ENCODE peak calls at places on chromosomes 2 and 18, in ten cellular contexts. A, R, G, J, N, S, U, D, X and I are unnamed samples.

GRCh38 chr2:5368263-5368662 is 323.9 kb upstream of the SOX11 start:
- DNase-seq in A (no peak), R (no peak), G (no peak), J (no peak), N (no peak), S (no peak), U (no peak), D (no peak), X (no peak), I (no peak)

GRCh38 chr2:95674186-95674585 is 82.4 kb downstream of the TRIM43 start:
- DNase-seq in A (no peak), R (no peak), G (no peak), J (no peak), N (no peak), S (no peak), U (no peak), D (no peak), X (no peak), I (no peak)

GRCh38 chr2:134153481-134153880 is 100.4 kb upstream of the MGAT5 start:
- DNase-seq in A (no peak), R (no peak), G (no peak), J (no peak), N (no peak), S (no peak), U (no peak), D (no peak), X (no peak), I (no peak)

GRCh38 chr2:206814486-206814885 is 49.1 kb downstream of the FASTKD2 start:
- DNase-seq in A (no peak), R (no peak), G (no peak), J (no peak), N (no peak), S (no peak), U (no peak), D (no peak), X (no peak), I (no peak)

GRCh38 chr2:211103989-211104388 is 547.6 kb downstream of the CPS1 start:
- DNase-seq in A (no peak), R (no peak), G (peak; percentile 20), J (no peak), N (peak; percentile 32), S (peak; percentile 10), U (no peak), D (no peak), X (no peak), I (peak; percentile 70)

GRCh38 chr2:108621087-108621559 is 86.9 kb downstream of the LIMS1 start:
- DNase-seq in A (peak; percentile 75), R (peak; percentile 84), G (no peak), J (peak; percentile 70), N (peak; percentile 48), S (peak; percentile 58), U (no peak), D (peak; percentile 34), X (peak; percentile 37), I (peak; percentile 29)

GRCh38 chr2:157810037-157810436 is 66.1 kb downstream of the ACVR1 start:
- DNase-seq in A (no peak), R (no peak), G (no peak), J (no peak), N (no peak), S (no peak), U (no peak), D (no peak), X (no peak), I (no peak)

GRCh38 chr2:189576361-189576760 is 4.2 kb downstream of the SLC40A1 start:
- DNase-seq in A (no peak), R (no peak), G (no peak), J (no peak), N (no peak), S (no peak), U (peak; percentile 48), D (no peak), X (no peak), I (no peak)

GRCh38 chr2:141923657-141924056 is 207.2 kb downstream of the LRP1B start:
- DNase-seq in A (no peak), R (no peak), G (no peak), J (no peak), N (no peak), S (no peak), U (no peak), D (no peak), X (no peak), I (no peak)

GRCh38 chr2:236309669-236310029 is 45.4 kb upstream of the ASB18 start:
- DNase-seq in A (no peak), R (no peak), G (no peak), J (no peak), N (no peak), S (no peak), U (no peak), D (peak; percentile 0), X (peak; percentile 71), I (no peak)

GRCh38 chr18:13427354-13427753 is 208.8 kb downstream of the LDLRAD4 start:
- DNase-seq in A (no peak), R (no peak), G (no peak), J (no peak), N (peak; percentile 75), S (no peak), U (no peak), D (no peak), X (no peak), I (no peak)

GRCh38 chr2:233416706-233417105 is 62.4 kb downstream of the DGKD start:
- DNase-seq in A (no peak), R (no peak), G (no peak), J (no peak), N (no peak), S (no peak), U (no peak), D (no peak), X (no peak), I (no peak)

GRCh38 chr2:6968319-6969100 is 51.3 kb downstream of the RNF144A start:
- DNase-seq in A (no peak), R (no peak), G (no peak), J (no peak), N (peak; percentile 78), S (no peak), U (peak; percentile 49), D (no peak), X (no peak), I (peak; percentile 16)

GRCh38 chr18:49321800-49322461 is 138.5 kb downstream of the DYM start:
- DNase-seq in A (no peak), R (no peak), G (no peak), J (no peak), N (no peak), S (no peak), U (no peak), D (no peak), X (no peak), I (no peak)

GRCh38 chr2:183195397-183195796 is 71.2 kb downstream of the NUP35 start:
- DNase-seq in A (no peak), R (no peak), G (no peak), J (no peak), N (no peak), S (no peak), U (no peak), D (no peak), X (no peak), I (no peak)

GRCh38 chr2:26637811-26638310 is 3.3 kb downstream of the CIB4 start:
- DNase-seq in A (no peak), R (no peak), G (no peak), J (no peak), N (no peak), S (no peak), U (no peak), D (no peak), X (no peak), I (no peak)

GRCh38 chr2:66030553-66030952 is 404.4 kb upstream of the MEIS1 start:
- DNase-seq in A (no peak), R (no peak), G (no peak), J (no peak), N (no peak), S (no peak), U (no peak), D (no peak), X (no peak), I (no peak)

GRCh38 chr2:137800386-137800785 is 163.9 kb upstream of the HNMT start:
- DNase-seq in A (no peak), R (no peak), G (no peak), J (no peak), N (no peak), S (no peak), U (no peak), D (no peak), X (no peak), I (no peak)

GRCh38 chr2:11697103-11697871 is 27.3 kb upstream of the NTSR2 start:
- DNase-seq in A (peak; percentile 50), R (no peak), G (no peak), J (no peak), N (peak; percentile 75), S (no peak), U (peak; percentile 68), D (no peak), X (no peak), I (no peak)

GRCh38 chr2:105734762-105735538 is 9.8 kb upstream of the NCK2 start:
- DNase-seq in A (no peak), R (no peak), G (no peak), J (no peak), N (no peak), S (no peak), U (no peak), D (no peak), X (no peak), I (no peak)